ENCODE peak calls at places on chromosomes 13 and 19, in eight cellular contexts. One of them, this sample, is unnamed.

GRCh38 chr19:57231686-57232085 is 863 bp downstream of the AURKC start:
- DNase-seq in right lobe of liver: no peak
- DNase-seq in ovary: no peak
- DNase-seq in IMR-90: no peak
- DNase-seq in foreskin keratinocyte: no peak
- DNase-seq in stomach: no peak
- DNase-seq in OCI-LY7: no peak
- DNase-seq in fibroblast of lung: no peak
- DNase-seq in this sample: no peak

GRCh38 chr13:73929287-73929932 is 204.8 kb downstream of the KLF12 start:
- DNase-seq in right lobe of liver: no peak
- DNase-seq in ovary: no peak
- DNase-seq in IMR-90: no peak
- DNase-seq in foreskin keratinocyte: no peak
- DNase-seq in stomach: no peak
- DNase-seq in OCI-LY7: no peak
- DNase-seq in fibroblast of lung: no peak
- DNase-seq in this sample: no peak

GRCh38 chr13:34967851-34968562 is 25.9 kb downstream of the NBEA start:
- DNase-seq in right lobe of liver: no peak
- DNase-seq in ovary: no peak
- DNase-seq in IMR-90: no peak
- DNase-seq in foreskin keratinocyte: no peak
- DNase-seq in stomach: no peak
- DNase-seq in OCI-LY7: no peak
- DNase-seq in fibroblast of lung: no peak
- DNase-seq in this sample: no peak

GRCh38 chr19:15014579-15014978 is 34.7 kb upstream of the CASP14 start:
- DNase-seq in right lobe of liver: no peak
- DNase-seq in ovary: no peak
- DNase-seq in IMR-90: no peak
- DNase-seq in foreskin keratinocyte: no peak
- DNase-seq in stomach: no peak
- DNase-seq in OCI-LY7: no peak
- DNase-seq in fibroblast of lung: no peak
- DNase-seq in this sample: no peak

GRCh38 chr19:10979950-10980349 is 19.1 kb downstream of the SMARCA4 start:
- DNase-seq in right lobe of liver: no peak
- DNase-seq in ovary: no peak
- DNase-seq in IMR-90: no peak
- DNase-seq in foreskin keratinocyte: no peak
- DNase-seq in stomach: no peak
- DNase-seq in OCI-LY7: peak
- DNase-seq in fibroblast of lung: peak
- DNase-seq in this sample: no peak

GRCh38 chr13:35179494-35179893 is 237.4 kb downstream of the NBEA start:
- DNase-seq in right lobe of liver: no peak
- DNase-seq in ovary: no peak
- DNase-seq in IMR-90: no peak
- DNase-seq in foreskin keratinocyte: no peak
- DNase-seq in stomach: no peak
- DNase-seq in OCI-LY7: no peak
- DNase-seq in fibroblast of lung: no peak
- DNase-seq in this sample: no peak

GRCh38 chr13:113955235-113955634 is 18.6 kb downstream of the C13orf46 start:
- DNase-seq in right lobe of liver: peak
- DNase-seq in ovary: no peak
- DNase-seq in IMR-90: no peak
- DNase-seq in foreskin keratinocyte: no peak
- DNase-seq in stomach: no peak
- DNase-seq in OCI-LY7: no peak
- DNase-seq in fibroblast of lung: no peak
- DNase-seq in this sample: no peak

GRCh38 chr13:99417821-99418662 is 83.2 kb upstream of the TM9SF2 start:
- DNase-seq in right lobe of liver: no peak
- DNase-seq in ovary: no peak
- DNase-seq in IMR-90: no peak
- DNase-seq in foreskin keratinocyte: no peak
- DNase-seq in stomach: peak
- DNase-seq in OCI-LY7: no peak
- DNase-seq in fibroblast of lung: no peak
- DNase-seq in this sample: no peak

GRCh38 chr19:17340302-17340870 is 3.0 kb downstream of the GTPBP3 start:
- DNase-seq in right lobe of liver: peak
- DNase-seq in ovary: no peak
- DNase-seq in IMR-90: no peak
- DNase-seq in foreskin keratinocyte: no peak
- DNase-seq in stomach: peak
- DNase-seq in OCI-LY7: no peak
- DNase-seq in fibroblast of lung: no peak
- DNase-seq in this sample: no peak

GRCh38 chr13:34886476-34886875 is 55.6 kb upstream of the NBEA start:
- DNase-seq in right lobe of liver: no peak
- DNase-seq in ovary: no peak
- DNase-seq in IMR-90: no peak
- DNase-seq in foreskin keratinocyte: no peak
- DNase-seq in stomach: no peak
- DNase-seq in OCI-LY7: no peak
- DNase-seq in fibroblast of lung: no peak
- DNase-seq in this sample: no peak

GRCh38 chr19:47190167-47190727 is 40.8 kb downstream of the BBC3 start:
- DNase-seq in right lobe of liver: peak
- DNase-seq in ovary: peak
- DNase-seq in IMR-90: peak
- DNase-seq in foreskin keratinocyte: no peak
- DNase-seq in stomach: peak
- DNase-seq in OCI-LY7: no peak
- DNase-seq in fibroblast of lung: peak
- DNase-seq in this sample: peak

GRCh38 chr13:90696656-90697055 is 650.8 kb upstream of the MIR17HG start:
- DNase-seq in right lobe of liver: no peak
- DNase-seq in ovary: no peak
- DNase-seq in IMR-90: peak
- DNase-seq in foreskin keratinocyte: no peak
- DNase-seq in stomach: no peak
- DNase-seq in OCI-LY7: no peak
- DNase-seq in fibroblast of lung: no peak
- DNase-seq in this sample: no peak

GRCh38 chr13:33937373-33938087 is 119.6 kb downstream of the RFC3 start:
- DNase-seq in right lobe of liver: no peak
- DNase-seq in ovary: no peak
- DNase-seq in IMR-90: no peak
- DNase-seq in foreskin keratinocyte: no peak
- DNase-seq in stomach: no peak
- DNase-seq in OCI-LY7: no peak
- DNase-seq in fibroblast of lung: no peak
- DNase-seq in this sample: no peak

GRCh38 chr19:2240881-2241760 is 4.5 kb downstream of the SF3A2 start:
- DNase-seq in right lobe of liver: no peak
- DNase-seq in ovary: no peak
- DNase-seq in IMR-90: no peak
- DNase-seq in foreskin keratinocyte: no peak
- DNase-seq in stomach: no peak
- DNase-seq in OCI-LY7: no peak
- DNase-seq in fibroblast of lung: no peak
- DNase-seq in this sample: no peak

GRCh38 chr19:6719540-6719861 is 949 bp downstream of the C3 start:
- DNase-seq in right lobe of liver: no peak
- DNase-seq in ovary: no peak
- DNase-seq in IMR-90: no peak
- DNase-seq in foreskin keratinocyte: no peak
- DNase-seq in stomach: no peak
- DNase-seq in OCI-LY7: no peak
- DNase-seq in fibroblast of lung: no peak
- DNase-seq in this sample: no peak
- H3K27ac ChIP-seq in right lobe of liver: peak
- H3K27ac ChIP-seq in ovary: no peak
- H3K27ac ChIP-seq in IMR-90: no peak
- H3K27ac ChIP-seq in foreskin keratinocyte: no peak
- H3K27ac ChIP-seq in stomach: no peak
- H3K27ac ChIP-seq in OCI-LY7: no peak
- H3K27ac ChIP-seq in fibroblast of lung: no peak
- H3K27ac ChIP-seq in this sample: no peak

GRCh38 chr13:40665754-40666057 is 735 bp downstream of the FOXO1 start:
- DNase-seq in right lobe of liver: no peak
- DNase-seq in ovary: no peak
- DNase-seq in IMR-90: no peak
- DNase-seq in foreskin keratinocyte: no peak
- DNase-seq in stomach: no peak
- DNase-seq in OCI-LY7: peak
- DNase-seq in fibroblast of lung: peak
- DNase-seq in this sample: no peak

GRCh38 chr13:40665061-40665753 is 1.2 kb downstream of the FOXO1 start:
- DNase-seq in right lobe of liver: peak
- DNase-seq in ovary: peak
- DNase-seq in IMR-90: no peak
- DNase-seq in foreskin keratinocyte: no peak
- DNase-seq in stomach: peak
- DNase-seq in OCI-LY7: peak
- DNase-seq in fibroblast of lung: no peak
- DNase-seq in this sample: peak

GRCh38 chr13:40667622-40667978 is 1.2 kb upstream of the FOXO1 start:
- DNase-seq in right lobe of liver: no peak
- DNase-seq in ovary: no peak
- DNase-seq in IMR-90: no peak
- DNase-seq in foreskin keratinocyte: no peak
- DNase-seq in stomach: no peak
- DNase-seq in OCI-LY7: no peak
- DNase-seq in fibroblast of lung: no peak
- DNase-seq in this sample: peak

GRCh38 chr13:40666905-40667621 is 622 bp upstream of the FOXO1 start:
- DNase-seq in right lobe of liver: peak
- DNase-seq in ovary: peak
- DNase-seq in IMR-90: no peak
- DNase-seq in foreskin keratinocyte: no peak
- DNase-seq in stomach: peak
- DNase-seq in OCI-LY7: peak
- DNase-seq in fibroblast of lung: no peak
- DNase-seq in this sample: peak

GRCh38 chr13:40666058-40666904 is at the start of gene FOXO1:
- DNase-seq in right lobe of liver: peak
- DNase-seq in ovary: peak
- DNase-seq in IMR-90: peak
- DNase-seq in foreskin keratinocyte: no peak
- DNase-seq in stomach: peak
- DNase-seq in OCI-LY7: peak
- DNase-seq in fibroblast of lung: peak
- DNase-seq in this sample: peak
- TF ChIP-seq CTCF in right lobe of liver: no peak
- TF ChIP-seq CTCF in ovary: no peak
- TF ChIP-seq CTCF in IMR-90: no peak
- TF ChIP-seq CTCF in foreskin keratinocyte: peak
- TF ChIP-seq CTCF in stomach: no peak
- TF ChIP-seq CTCF in OCI-LY7: no peak
- TF ChIP-seq CTCF in fibroblast of lung: no peak
- TF ChIP-seq CTCF in this sample: no peak

DNA sequence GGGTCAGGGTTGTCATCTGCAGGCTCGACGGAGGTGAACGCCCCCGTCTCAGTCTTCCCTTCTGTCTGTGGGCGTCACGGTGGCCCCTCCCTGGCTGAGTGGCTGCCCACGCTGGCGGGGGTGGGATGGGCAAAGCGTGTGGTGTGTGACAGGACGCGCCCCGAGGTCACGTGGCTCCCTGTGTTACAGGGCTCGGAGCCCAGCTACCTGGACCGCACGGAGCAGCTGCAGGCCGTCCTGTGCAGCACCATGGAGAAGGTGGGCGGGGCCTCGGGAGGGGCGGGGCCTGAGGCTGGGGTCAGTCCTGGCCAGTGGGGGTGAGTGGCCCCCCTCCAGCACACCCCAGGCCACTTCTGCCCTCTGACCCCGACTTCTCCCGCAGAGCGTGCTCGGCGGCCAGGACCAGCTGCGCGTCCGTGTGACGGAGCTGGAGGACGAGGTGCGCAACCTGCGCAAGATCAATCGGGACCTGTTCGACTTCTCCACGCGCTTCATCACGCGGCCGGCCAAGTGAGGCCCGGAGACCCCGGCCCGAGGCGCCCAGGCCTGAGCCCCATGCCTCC is 6.3 kb upstream of the GRIN3B start:
- DNase-seq in right lobe of liver: peak
- DNase-seq in ovary: no peak
- DNase-seq in IMR-90: no peak
- DNase-seq in foreskin keratinocyte: no peak
- DNase-seq in stomach: no peak
- DNase-seq in OCI-LY7: no peak
- DNase-seq in fibroblast of lung: no peak
- DNase-seq in this sample: no peak
- H3K27ac ChIP-seq in right lobe of liver: no peak
- H3K27ac ChIP-seq in ovary: no peak
- H3K27ac ChIP-seq in IMR-90: no peak
- H3K27ac ChIP-seq in foreskin keratinocyte: no peak
- H3K27ac ChIP-seq in stomach: no peak
- H3K27ac ChIP-seq in OCI-LY7: no peak
- H3K27ac ChIP-seq in fibroblast of lung: no peak
- H3K27ac ChIP-seq in this sample: no peak

DNA sequence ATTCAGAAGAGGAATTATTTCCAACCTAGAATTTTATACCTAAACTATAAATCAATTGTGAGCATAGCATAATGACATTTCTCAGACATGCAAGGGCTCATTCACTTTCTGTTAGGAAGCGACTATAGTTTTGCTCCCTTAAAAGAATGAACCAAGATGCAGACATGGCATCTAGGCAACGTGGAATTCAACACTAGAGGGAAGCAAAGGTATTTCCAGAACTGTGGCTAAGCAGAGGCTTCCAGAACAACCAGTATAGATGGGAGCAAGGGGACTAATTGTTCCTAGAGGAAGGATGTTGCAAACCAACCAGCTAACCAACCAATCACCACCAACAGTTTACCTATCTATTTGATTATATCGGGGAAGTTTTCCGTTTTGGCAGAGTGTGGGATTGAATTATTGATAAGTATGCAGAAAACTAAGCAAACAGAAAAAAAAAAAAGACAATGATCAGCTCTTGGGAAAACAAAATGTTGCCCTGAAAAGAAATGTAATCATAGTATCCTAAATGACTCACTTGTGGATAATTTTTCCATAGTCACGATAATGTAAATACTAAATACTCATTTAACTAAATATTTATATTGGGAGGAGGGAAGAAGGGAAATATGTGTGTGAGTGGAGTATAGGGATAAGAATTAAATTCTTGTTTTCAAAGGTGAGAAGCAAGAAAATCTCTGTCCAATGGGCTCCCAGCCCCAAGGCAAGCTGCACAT is 21.1 kb downstream of the ARL11 start:
- DNase-seq in right lobe of liver: no peak
- DNase-seq in ovary: no peak
- DNase-seq in IMR-90: peak
- DNase-seq in foreskin keratinocyte: no peak
- DNase-seq in stomach: no peak
- DNase-seq in OCI-LY7: no peak
- DNase-seq in fibroblast of lung: peak
- DNase-seq in this sample: no peak
- TF ChIP-seq CTCF in right lobe of liver: no peak
- TF ChIP-seq CTCF in ovary: no peak
- TF ChIP-seq CTCF in IMR-90: peak
- TF ChIP-seq CTCF in foreskin keratinocyte: peak
- TF ChIP-seq CTCF in stomach: no peak
- TF ChIP-seq CTCF in OCI-LY7: no peak
- TF ChIP-seq CTCF in fibroblast of lung: peak
- TF ChIP-seq CTCF in this sample: peak

GRCh38 chr19:55623130-55623868 is 1.1 kb downstream of the ZNF784 start:
- DNase-seq in right lobe of liver: no peak
- DNase-seq in ovary: no peak
- DNase-seq in IMR-90: no peak
- DNase-seq in foreskin keratinocyte: no peak
- DNase-seq in stomach: no peak
- DNase-seq in OCI-LY7: no peak
- DNase-seq in fibroblast of lung: no peak
- DNase-seq in this sample: no peak
- H3K27ac ChIP-seq in right lobe of liver: no peak
- H3K27ac ChIP-seq in ovary: peak
- H3K27ac ChIP-seq in IMR-90: no peak
- H3K27ac ChIP-seq in foreskin keratinocyte: no peak
- H3K27ac ChIP-seq in stomach: peak
- H3K27ac ChIP-seq in OCI-LY7: no peak
- H3K27ac ChIP-seq in fibroblast of lung: no peak
- H3K27ac ChIP-seq in this sample: peak